ENCODE peak calls at places on chromosomes 11 and 22, in four cellular contexts. Y is HCT116, H is PC-9, L is GM12864. R is an unnamed sample.

GRCh38 chr22:24191381-24191841 is 10.1 kb downstream of the SUSD2 start:
- DNase-seq in Y (no peak), H (no peak), L (no peak), R (no peak)

GRCh38 chr22:36442506-36443197 is 38.8 kb downstream of the TXN2 start:
- DNase-seq in Y (no peak), H (no peak), L (no peak), R (no peak)

GRCh38 chr11:62010935-62011528 is 43.6 kb upstream of the FTH1 start:
- DNase-seq in Y (no peak), H (no peak), L (no peak), R (no peak)

GRCh38 chr11:79437981-79438630 is 2.7 kb downstream of the TENM4 start:
- DNase-seq in Y (no peak), H (no peak), L (no peak), R (no peak)

GRCh38 chr22:33785283-33785991 is 134.8 kb downstream of the LARGE1 start:
- DNase-seq in Y (no peak), H (no peak), L (no peak), R (no peak)

GRCh38 chr22:38316340-38317236 is 645 bp downstream of the CSNK1E start:
- DNase-seq in Y (no peak), H (peak), L (no peak), R (peak)

GRCh38 chr22:49646876-49647275 is 180.8 kb downstream of the BRD1 start:
- DNase-seq in Y (no peak), H (no peak), L (no peak), R (no peak)

GRCh38 chr11:2540521-2541320 is 95.9 kb downstream of the KCNQ1 start:
- DNase-seq in Y (no peak), H (no peak), L (no peak), R (no peak)

GRCh38 chr11:123321641-123322040 is 108.4 kb upstream of the GRAMD1B start:
- DNase-seq in Y (no peak), H (no peak), L (no peak), R (no peak)

GRCh38 chr11:2214527-2215229 is 43.1 kb upstream of the TH start:
- DNase-seq in Y (no peak), H (no peak), L (no peak), R (no peak)

DNA sequence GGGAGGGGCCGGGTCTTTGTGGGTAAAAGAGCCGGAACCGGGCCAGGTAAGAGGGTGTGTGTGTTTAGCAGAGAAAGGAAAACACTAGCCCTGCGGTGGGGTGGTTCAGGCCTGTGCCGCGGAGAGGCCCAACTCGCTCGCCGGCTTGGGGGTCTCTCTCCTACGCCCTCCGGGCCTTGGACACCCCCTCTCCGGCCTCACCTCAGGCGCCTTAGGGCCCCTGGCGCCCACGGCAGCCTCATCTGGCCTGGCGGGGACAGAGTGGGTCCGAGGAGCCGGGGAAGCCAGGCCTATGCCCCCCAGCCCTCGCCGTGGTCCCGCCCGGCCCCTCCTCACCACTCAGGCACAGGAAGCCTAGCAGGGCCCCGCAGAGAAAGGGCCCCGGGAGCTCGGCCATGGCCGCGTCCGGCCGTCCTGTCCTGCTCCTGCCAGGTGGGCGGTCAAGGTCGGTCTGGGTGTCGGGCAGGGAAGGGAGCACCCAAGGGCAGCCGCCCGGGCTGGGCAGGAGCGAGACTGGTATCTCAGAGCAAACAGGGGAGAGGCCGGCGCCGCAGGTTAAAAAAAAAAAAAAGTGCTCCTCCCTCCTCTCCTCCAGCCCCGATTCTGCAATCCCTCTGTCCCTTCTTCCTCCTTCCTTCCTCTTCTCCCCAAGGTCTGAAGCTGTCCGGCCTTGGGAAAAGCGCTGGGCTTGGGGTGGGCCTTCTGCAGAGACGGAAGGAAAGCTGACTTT is at the start of gene VSIG2:
- DNase-seq in Y (no peak), H (peak), L (no peak), R (no peak)
- H3K4me3 ChIP-seq in Y (no peak), H (peak), L (no peak), R (no peak)

GRCh38 chr11:8907116-8907515 is 3.9 kb upstream of the AKIP1 start:
- DNase-seq in Y (no peak), H (no peak), L (no peak), R (no peak)

GRCh38 chr11:8913961-8914660 is 3.1 kb downstream of the AKIP1 start:
- DNase-seq in Y (no peak), H (no peak), L (no peak), R (peak)

GRCh38 chr11:8911040-8911823 is at the start of gene AKIP1:
- DNase-seq in Y (peak), H (peak), L (peak), R (peak)

GRCh38 chr11:8908099-8908498 is 2.9 kb upstream of the AKIP1 start:
- DNase-seq in Y (no peak), H (no peak), L (no peak), R (no peak)

DNA sequence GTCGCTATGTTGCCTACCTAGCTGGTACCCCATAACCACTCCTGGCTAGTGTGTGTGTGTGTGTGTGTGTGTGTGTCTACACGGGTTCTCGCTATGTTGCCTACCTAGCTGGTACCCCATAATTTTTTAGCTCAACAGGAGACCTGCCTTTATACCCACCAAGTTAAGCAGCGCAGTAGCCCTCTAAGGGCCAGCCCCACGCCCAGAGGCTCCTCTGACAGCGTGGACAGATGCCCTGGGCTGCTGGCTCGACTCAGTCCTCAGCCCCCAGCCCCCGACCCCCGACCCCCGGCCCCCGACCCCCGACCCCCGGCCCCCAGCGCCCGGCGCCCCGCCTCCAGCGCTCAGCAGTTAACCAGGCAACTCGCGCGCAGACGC is 338 bp upstream of the AKIP1 start:
- DNase-seq in Y (no peak), H (no peak), L (no peak), R (no peak)
- H3K4me3 ChIP-seq in Y (peak), H (peak), L (peak), R (peak)

DNA sequence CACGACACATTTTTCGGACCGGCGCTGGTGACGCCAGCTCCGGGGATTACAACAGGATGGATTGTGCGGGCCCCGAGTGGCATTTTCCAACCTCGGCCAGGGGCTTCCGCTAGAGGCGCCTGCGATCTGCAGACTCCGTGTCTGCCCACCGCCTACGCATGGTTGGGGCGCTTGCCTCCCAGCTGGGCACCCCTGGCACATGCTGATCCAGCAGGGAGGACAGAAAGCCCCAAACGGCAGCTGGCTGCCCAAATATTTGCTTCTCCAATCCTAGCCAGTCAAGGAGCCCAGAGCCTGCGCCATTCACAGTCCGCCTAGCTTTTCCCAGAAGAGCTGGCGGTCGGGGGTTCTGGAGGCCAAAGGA is 418.0 kb downstream of the SOX6 start:
- DNase-seq in Y (no peak), H (no peak), L (no peak), R (no peak)
- H3K4me3 ChIP-seq in Y (no peak), H (no peak), L (no peak), R (no peak)

GRCh38 chr11:64801591-64802369 is 1.2 kb downstream of the MAP4K2 start:
- DNase-seq in Y (no peak), H (no peak), L (no peak), R (no peak)
- H3K4me3 ChIP-seq in Y (peak), H (no peak), L (peak), R (peak)

DNA sequence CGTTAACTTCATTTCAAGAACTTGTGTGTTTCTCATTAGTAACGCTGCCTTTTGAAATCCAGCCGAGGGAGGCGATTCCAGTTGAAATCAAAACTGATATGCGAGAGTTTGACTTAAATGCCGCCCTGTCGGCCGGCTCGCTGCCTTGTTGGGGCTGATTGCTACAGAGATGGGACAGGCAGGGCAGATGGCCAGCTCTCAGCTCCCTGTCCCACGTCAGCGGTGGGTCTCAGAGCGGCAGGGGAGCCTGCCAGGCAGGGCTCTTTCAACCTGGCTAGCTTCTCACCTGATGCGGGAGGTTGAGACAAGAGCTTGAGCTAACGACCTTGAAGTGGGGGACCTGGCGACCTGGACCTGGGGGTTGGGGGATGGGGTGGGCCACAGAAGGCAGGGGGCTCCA is 51.9 kb upstream of the ALX4 start:
- DNase-seq in Y (no peak), H (no peak), L (no peak), R (no peak)
- H3K4me3 ChIP-seq in Y (no peak), H (no peak), L (no peak), R (no peak)

GRCh38 chr11:117519590-117519989 is 191.9 kb downstream of the CEP164 start:
- DNase-seq in Y (no peak), H (no peak), L (no peak), R (no peak)

GRCh38 chr11:117520201-117520600 is 192.5 kb downstream of the CEP164 start:
- DNase-seq in Y (no peak), H (no peak), L (no peak), R (no peak)

GRCh38 chr11:117519170-117519569 is 191.5 kb downstream of the CEP164 start:
- DNase-seq in Y (no peak), H (no peak), L (no peak), R (no peak)

GRCh38 chr11:117517097-117517496 is 189.4 kb downstream of the CEP164 start:
- DNase-seq in Y (no peak), H (no peak), L (no peak), R (no peak)

DNA sequence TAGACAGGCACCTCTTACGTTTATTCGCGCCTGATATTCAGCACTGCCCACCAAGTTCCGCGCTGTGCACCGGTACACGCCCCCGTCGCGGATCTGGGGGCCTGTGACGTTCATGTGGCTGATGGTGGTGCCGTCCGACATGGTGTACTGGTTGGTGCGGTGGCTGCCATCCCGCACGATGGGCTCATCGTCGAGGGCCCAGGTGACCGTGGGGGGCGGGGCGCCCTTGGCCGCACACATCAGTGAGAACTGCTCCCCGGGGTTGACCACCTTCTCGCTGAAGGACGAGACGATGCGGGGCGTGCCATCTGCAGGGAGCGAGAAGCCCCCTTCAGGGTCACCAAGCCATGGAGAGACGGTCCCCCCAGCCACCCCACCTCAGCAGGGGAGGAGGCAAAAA is 190.8 kb downstream of the CEP164 start:
- DNase-seq in Y (no peak), H (no peak), L (no peak), R (no peak)
- H3K4me3 ChIP-seq in Y (no peak), H (no peak), L (no peak), R (no peak)

DNA sequence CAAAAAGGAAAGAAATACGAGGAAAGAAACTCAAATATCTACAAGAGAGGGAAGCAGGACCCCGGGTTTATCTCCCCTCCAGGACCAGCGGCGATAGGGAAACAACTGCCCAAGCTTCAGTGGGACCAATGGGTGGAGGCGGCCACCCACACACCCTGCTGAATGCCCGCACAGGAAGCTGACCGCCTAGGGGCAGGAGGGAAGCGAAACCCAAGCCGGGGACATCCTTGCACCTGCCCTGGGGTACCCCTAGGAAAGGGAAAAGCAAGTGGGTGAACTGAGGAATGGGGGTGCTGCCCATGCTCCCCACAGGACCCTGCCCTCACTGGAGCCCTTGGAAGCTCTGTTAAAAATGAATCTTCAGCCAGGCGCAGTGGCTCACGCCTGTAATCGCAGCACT is 27.6 kb upstream of the HMOX1 start:
- DNase-seq in Y (no peak), H (no peak), L (no peak), R (no peak)
- H3K4me3 ChIP-seq in Y (no peak), H (no peak), L (no peak), R (no peak)

DNA sequence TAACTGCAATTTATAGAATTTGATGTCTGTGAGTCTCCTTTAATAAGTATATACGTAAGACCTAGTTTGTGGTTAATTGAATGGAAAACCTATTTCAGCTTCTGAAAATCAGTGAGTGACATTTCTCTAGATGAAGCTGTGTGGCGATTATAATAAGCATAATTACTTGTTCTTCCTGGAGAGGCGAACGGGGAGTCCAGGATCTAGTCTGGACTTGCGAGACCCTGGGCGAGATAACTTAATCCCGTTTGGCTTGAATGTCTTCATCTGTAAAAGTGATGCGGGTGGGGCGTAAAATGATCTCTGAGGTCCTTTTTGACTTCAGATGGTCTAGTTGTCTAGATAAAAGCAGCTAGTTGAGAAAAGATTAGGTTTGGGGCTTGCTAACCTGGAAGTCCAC is 1.1 kb downstream of the PRRG4 start:
- DNase-seq in Y (no peak), H (no peak), L (no peak), R (no peak)
- H3K4me3 ChIP-seq in Y (peak), H (peak), L (no peak), R (no peak)

GRCh38 chr11:96215826-96216225 is 127.2 kb downstream of the MAML2 start:
- DNase-seq in Y (no peak), H (no peak), L (no peak), R (no peak)
- H3K4me3 ChIP-seq in Y (no peak), H (no peak), L (no peak), R (no peak)